ENCODE peak calls at places on chromosome 21, in four cellular contexts. P is kidney tubule cell, T is KG1, W is iPS DF 19.7. I is an unnamed sample.

GRCh38 chr21:16569679-16570078 is 839.9 kb downstream of the USP25 start:
- DNase-seq in P (no peak), T (no peak), W (no peak), I (no peak)

GRCh38 chr21:45552696-45553391 is 10.6 kb upstream of the SLC19A1 start:
- DNase-seq in P (no peak), T (no peak), W (no peak), I (peak; percentile 26)

GRCh38 chr21:45917241-45917640 is 64.3 kb upstream of the COL6A1 start:
- DNase-seq in P (no peak), T (no peak), W (no peak), I (no peak)

GRCh38 chr21:37912616-37913015 is 3.6 kb downstream of the KCNJ6 start:
- DNase-seq in P (no peak), T (no peak), W (no peak), I (no peak)

GRCh38 chr21:42199488-42200463 is 19.2 kb upstream of the ABCG1 start:
- DNase-seq in P (peak; percentile 24), T (no peak), W (no peak), I (no peak)

GRCh38 chr21:27633631-27634030 is 666.7 kb upstream of the ADAMTS5 start:
- DNase-seq in P (no peak), T (no peak), W (no peak), I (no peak)

GRCh38 chr21:42187976-42188653 is 30.8 kb upstream of the ABCG1 start:
- DNase-seq in P (peak; percentile 5), T (peak; percentile 84), W (no peak), I (no peak)

GRCh38 chr21:35113064-35113463 is 64.0 kb upstream of the RUNX1 start:
- DNase-seq in P (peak; percentile 66), T (no peak), W (no peak), I (no peak)

GRCh38 chr21:34126691-34127090 is 53.3 kb downstream of the MRPS6 start:
- DNase-seq in P (peak; percentile 23), T (no peak), W (no peak), I (no peak)

GRCh38 chr21:44365967-44366585 is 12.7 kb downstream of the TRPM2 start:
- DNase-seq in P (no peak), T (no peak), W (no peak), I (peak; percentile 14)

GRCh38 chr21:14677639-14678179 is 131.6 kb upstream of the SAMSN1 start:
- DNase-seq in P (no peak), T (no peak), W (no peak), I (no peak)

GRCh38 chr21:38766987-38767722 is 38.6 kb upstream of the ETS2 start:
- DNase-seq in P (peak; percentile 61), T (peak; percentile 40), W (no peak), I (no peak)

GRCh38 chr21:45297869-45298268 is 10.2 kb upstream of the POFUT2 start:
- DNase-seq in P (no peak), T (no peak), W (no peak), I (no peak)

GRCh38 chr21:38679531-38679930 is 126.2 kb upstream of the ETS2 start:
- DNase-seq in P (peak; percentile 81), T (no peak), W (no peak), I (no peak)

GRCh38 chr21:43300496-43301423 is 126.2 kb downstream of the SIK1 start:
- DNase-seq in P (peak; percentile 13), T (no peak), W (no peak), I (no peak)

GRCh38 chr21:41634858-41635257 is 126.9 kb upstream of the TMPRSS2 start:
- DNase-seq in P (peak; percentile 87), T (no peak), W (no peak), I (no peak)

GRCh38 chr21:32611471-32611997 is 643 bp downstream of the CFAP298 start:
- DNase-seq in P (peak; percentile 49), T (no peak), W (no peak), I (no peak)

GRCh38 chr21:45262041-45262581 is 25.6 kb downstream of the POFUT2 start:
- DNase-seq in P (no peak), T (no peak), W (no peak), I (peak; percentile 19)

GRCh38 chr21:37842163-37842919 is 73.9 kb downstream of the KCNJ6 start:
- DNase-seq in P (no peak), T (no peak), W (no peak), I (no peak)

GRCh38 chr21:29423051-29423450 is 124.3 kb downstream of the BACH1 start:
- DNase-seq in P (peak; percentile 77), T (no peak), W (no peak), I (no peak)

GRCh38 chr21:29175408-29176147 is 45.1 kb downstream of the MAP3K7CL start:
- DNase-seq in P (no peak), T (no peak), W (no peak), I (no peak)

GRCh38 chr21:27219068-27219467 is 252.2 kb upstream of the ADAMTS5 start:
- DNase-seq in P (peak; percentile 2), T (no peak), W (no peak), I (no peak)

GRCh38 chr21:28233536-28234220 is 759.0 kb downstream of the LTN1 start:
- DNase-seq in P (no peak), T (no peak), W (no peak), I (no peak)

GRCh38 chr21:45512626-45513002 is 29.6 kb downstream of the SLC19A1 start:
- DNase-seq in P (no peak), T (no peak), W (no peak), I (no peak)

GRCh38 chr21:45551816-45552695 is 9.8 kb upstream of the SLC19A1 start:
- DNase-seq in P (no peak), T (no peak), W (no peak), I (peak; percentile 33)

GRCh38 chr21:45577806-45578801 is 35.9 kb upstream of the SLC19A1 start:
- DNase-seq in P (no peak), T (no peak), W (no peak), I (peak; percentile 27)

GRCh38 chr21:23016617-23017016 is 2018.4 kb downstream of the NCAM2 start:
- DNase-seq in P (no peak), T (no peak), W (no peak), I (peak; percentile 45)

GRCh38 chr21:34762761-34763160 is 94.0 kb downstream of the CLIC6 start:
- DNase-seq in P (peak; percentile 34), T (no peak), W (no peak), I (no peak)

I was measured in H9.